ENCODE peak calls at places on chromosomes 13 and 19, in five cellular contexts. G is uterus; D is SW 1271; P is stimulated activated CD4-positive, alpha-beta T cell treated with anti-CD3 and anti-CD28 coated beads, Interleukin-1b, Interleukin-23, amount 100 ng/mL, for 24 hours; V is RCC 7860. U is an unnamed sample.

GRCh38 chr19:32977269-32977668 is 5.2 kb downstream of the FAAP24 start:
- DNase-seq in G (no peak), D (no peak), P (no peak), V (no peak), U (no peak)

GRCh38 chr19:13005253-13005652 is 10.0 kb downstream of the NFIX start:
- DNase-seq in G (no peak), D (no peak), P (no peak), V (no peak), U (no peak)

GRCh38 chr13:98839826-98840769 is 87.6 kb upstream of the SLC15A1 start:
- DNase-seq in G (peak; percentile 31), D (peak; percentile 15), P (peak; percentile 7), V (peak; percentile 34), U (peak; percentile 76)

GRCh38 chr13:94205896-94206295 is 273.6 kb downstream of the DCT start:
- DNase-seq in G (no peak), D (no peak), P (no peak), V (no peak), U (no peak)

GRCh38 chr13:48515732-48516131 is 17.1 kb downstream of the RCBTB2 start:
- DNase-seq in G (no peak), D (no peak), P (no peak), V (no peak), U (no peak)

GRCh38 chr19:45729774-45730388 is 815 bp downstream of the FBXO46 start:
- DNase-seq in G (no peak), D (no peak), P (no peak), V (no peak), U (no peak)

GRCh38 chr19:50795665-50796073 is 5.5 kb downstream of the ACP4 start:
- DNase-seq in G (no peak), D (no peak), P (no peak), V (no peak), U (no peak)

GRCh38 chr19:44260695-44261446 is 1.2 kb downstream of the ZNF233 start:
- DNase-seq in G (no peak), D (no peak), P (no peak), V (no peak), U (no peak)

GRCh38 chr13:63843766-63844699 is 2428.4 kb upstream of the PCDH20 start:
- DNase-seq in G (no peak), D (no peak), P (no peak), V (no peak), U (no peak)

GRCh38 chr19:18764591-18765051 is 26.5 kb downstream of the COMP start:
- DNase-seq in G (no peak), D (no peak), P (no peak), V (peak; percentile 57), U (no peak)

GRCh38 chr13:109684836-109685602 is 101.4 kb downstream of the IRS2 start:
- DNase-seq in G (no peak), D (no peak), P (no peak), V (no peak), U (no peak)

GRCh38 chr19:27962260-27962659 is 1250.7 kb downstream of the UQCRFS1 start:
- DNase-seq in G (no peak), D (no peak), P (no peak), V (no peak), U (no peak)

GRCh38 chr19:46480409-46480808 is 9.0 kb upstream of the PNMA8A start:
- DNase-seq in G (peak; percentile 76), D (no peak), P (no peak), V (no peak), U (no peak)

GRCh38 chr19:54462072-54462712 is 1.4 kb downstream of the LENG9 start:
- DNase-seq in G (no peak), D (no peak), P (no peak), V (no peak), U (peak; percentile 37)

GRCh38 chr19:5046339-5047039 is 77.6 kb downstream of the KDM4B start:
- DNase-seq in G (no peak), D (no peak), P (no peak), V (peak; percentile 7), U (no peak)

GRCh38 chr19:6576869-6577281 is 14.1 kb downstream of the CD70 start:
- DNase-seq in G (no peak), D (no peak), P (no peak), V (no peak), U (no peak)

GRCh38 chr19:10551698-10552301 is 8.1 kb downstream of the ATG4D start:
- DNase-seq in G (no peak), D (no peak), P (no peak), V (no peak), U (no peak)

GRCh38 chr13:108895220-108895704 is 265.9 kb downstream of the MYO16 start:
- DNase-seq in G (no peak), D (no peak), P (no peak), V (peak; percentile 11), U (no peak)

GRCh38 chr13:69579351-69579750 is 528.3 kb upstream of the ATXN8OS start:
- DNase-seq in G (no peak), D (no peak), P (no peak), V (no peak), U (no peak)

GRCh38 chr19:16465239-16465638 is 6.5 kb downstream of the EPS15L1 start:
- DNase-seq in G (no peak), D (no peak), P (no peak), V (no peak), U (no peak)

GRCh38 chr19:33467851-33468250 is 53.7 kb downstream of the PEPD start:
- DNase-seq in G (no peak), D (no peak), P (no peak), V (no peak), U (peak; percentile 16)

U was measured in adrenal gland.